ENCODE peak calls at places on chromosomes 11 and 22, in five cellular contexts. P is RWPE1, U is B cell, N is mucosa of descending colon, S is lower lobe of right lung. G is an unnamed sample.

GRCh38 chr22:23251445-23252093 is 71.3 kb downstream of the BCR start:
- DNase-seq in U (no peak), S (no peak), N (peak; percentile 30), P (peak; percentile 38), G (no peak)

GRCh38 chr22:45261407-45262088 is 20.9 kb upstream of the KIAA0930 start:
- DNase-seq in N (peak; percentile 81), S (no peak), U (no peak), P (no peak), G (no peak)

GRCh38 chr22:19515654-19516377 is 8.4 kb downstream of the CLDN5 start:
- DNase-seq in S (no peak), P (no peak), N (no peak), U (no peak), G (no peak)

GRCh38 chr22:36886016-36886415 is 25.2 kb downstream of the NCF4 start:
- DNase-seq in P (no peak), U (no peak), N (no peak), S (no peak), G (no peak)

GRCh38 chr22:27895600-27895999 is 23.5 kb downstream of the PITPNB start:
- DNase-seq in P (no peak), U (no peak), S (no peak), N (no peak), G (no peak)

GRCh38 chr11:47464479-47464878 is 15.5 kb upstream of the RAPSN start:
- DNase-seq in S (no peak), P (no peak), U (no peak), N (no peak), G (peak; percentile 46)

GRCh38 chr11:120908521-120909181 is 115.3 kb upstream of the TBCEL start:
- DNase-seq in U (no peak), N (no peak), P (no peak), S (no peak), G (peak; percentile 17)

GRCh38 chr22:41620646-41621098 is at the start of gene DESI1:
- DNase-seq in S (no peak), P (no peak), N (no peak), U (no peak), G (no peak)

GRCh38 chr11:67118059-67118766 is 850 bp upstream of the KDM2A start:
- DNase-seq in S (peak; percentile 69), P (peak; percentile 25), N (peak; percentile 57), U (peak; percentile 62), G (peak; percentile 35)

GRCh38 chr22:19723990-19724827 is 870 bp downstream of the GP1BB start:
- DNase-seq in U (no peak), S (no peak), N (no peak), P (no peak), G (peak; percentile 42)

GRCh38 chr22:50528682-50529415 is 963 bp downstream of the TYMP start:
- DNase-seq in P (no peak), N (peak; percentile 57), S (peak; percentile 64), U (peak; percentile 48), G (no peak)

GRCh38 chr11:95247883-95248282 is 16.9 kb upstream of the SESN3 start:
- DNase-seq in U (no peak), P (no peak), N (no peak), S (no peak), G (no peak)

GRCh38 chr11:2521681-2522630 is 77.1 kb downstream of the KCNQ1 start:
- DNase-seq in P (no peak), U (no peak), S (peak; percentile 46), N (peak; percentile 1), G (no peak)

GRCh38 chr11:117316197-117316961 is at the start of gene BACE1:
- DNase-seq in P (peak; percentile 82), U (no peak), S (peak; percentile 82), N (peak; percentile 75), G (peak; percentile 82)

GRCh38 chr11:72326151-72326842 is 82.3 kb upstream of the PHOX2A start:
- DNase-seq in P (no peak), S (no peak), N (no peak), U (no peak), G (peak; percentile 71)

GRCh38 chr11:952406-953385 is 27.0 kb downstream of the AP2A2 start:
- DNase-seq in S (no peak), P (no peak), N (peak; percentile 79), U (no peak), G (peak; percentile 67)

GRCh38 chr11:2135648-2136201 is 3.5 kb downstream of the IGF2 start:
- DNase-seq in U (no peak), S (peak; percentile 34), N (no peak), P (no peak), G (no peak)

GRCh38 chr11:110984147-110984546 is 261.4 kb upstream of the POU2AF2 start:
- DNase-seq in S (no peak), N (no peak), U (no peak), P (peak; percentile 41), G (peak; percentile 92)

GRCh38 chr11:58625086-58625485 is 2.6 kb downstream of the CNTF start:
- DNase-seq in P (no peak), U (no peak), N (no peak), S (no peak), G (no peak)

GRCh38 chr11:19311306-19312030 is 70.7 kb upstream of the E2F8 start:
- DNase-seq in U (peak; percentile 32), P (peak; percentile 49), S (no peak), N (peak; percentile 88), G (peak; percentile 71)

GRCh38 chr11:12569499-12570040 is 104.7 kb upstream of the TEAD1 start:
- DNase-seq in U (no peak), N (no peak), P (no peak), S (no peak), G (peak; percentile 11)

GRCh38 chr22:33519974-33520903 is 400.0 kb downstream of the LARGE1 start:
- DNase-seq in N (no peak), U (peak; percentile 28), P (no peak), S (no peak), G (no peak)

GRCh38 chr11:47881145-47881544 is 33.0 kb upstream of the NUP160 start:
- DNase-seq in S (peak; percentile 57), P (no peak), U (no peak), N (no peak), G (no peak)

GRCh38 chr11:122863704-122864326 is 18.7 kb upstream of the JHY start:
- DNase-seq in U (peak; percentile 56), P (peak; percentile 63), S (no peak), N (peak; percentile 64), G (peak; percentile 74)

GRCh38 chr22:23888615-23889401 is 5.4 kb upstream of the MIF start:
- DNase-seq in P (no peak), U (no peak), N (no peak), S (no peak), G (peak; percentile 49)

GRCh38 chr22:25172153-25172552 is 27.5 kb upstream of the CRYBB3 start:
- DNase-seq in S (no peak), N (peak; percentile 66), P (no peak), U (no peak), G (peak; percentile 8)

GRCh38 chr11:64817476-64817875 is 7.1 kb upstream of the MEN1 start:
- DNase-seq in U (no peak), S (no peak), P (no peak), N (no peak), G (no peak)

GRCh38 chr11:10941429-10941828 is 83.6 kb upstream of the ZBED5 start:
- DNase-seq in U (no peak), S (no peak), N (no peak), P (no peak), G (no peak)

DNA sequence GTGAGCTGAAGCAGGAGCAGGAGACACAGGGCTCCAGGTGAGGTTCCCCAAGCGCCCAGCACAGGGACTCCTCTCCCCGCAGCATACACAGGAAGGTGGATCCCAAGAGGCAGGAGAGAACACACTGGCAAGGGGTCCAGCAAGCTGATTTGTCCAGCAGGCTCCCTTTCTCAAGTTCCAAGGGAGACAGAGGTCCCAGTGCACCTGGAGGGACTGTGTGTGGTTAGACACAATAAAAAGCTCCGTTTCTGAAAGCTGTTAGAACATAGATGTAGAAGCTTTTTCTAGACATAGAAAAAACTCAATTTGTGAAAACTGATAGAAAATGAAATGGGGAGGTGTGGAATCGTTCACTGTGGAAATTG is 1.8 kb downstream of the CALCB start:
- DNase-seq in P (no peak), N (no peak), S (no peak), U (no peak), G (no peak)
- TF ChIP-seq CTCF in P (no peak), N (no peak), S (no peak), U (no peak), G (no peak)

GRCh38 chr22:39962071-39962470 is 1.9 kb downstream of the TMA7B start:
- DNase-seq in U (no peak), S (no peak), N (no peak), P (no peak), G (no peak)

GRCh38 chr22:39958009-39958711 is 2.0 kb upstream of the TMA7B start:
- DNase-seq in U (no peak), P (no peak), S (no peak), N (no peak), G (no peak)

GRCh38 chr22:39960791-39961746 is 872 bp downstream of the TMA7B start:
- DNase-seq in P (no peak), N (no peak), U (no peak), S (no peak), G (peak; percentile 99)

GRCh38 chr22:39958916-39959639 is 1.1 kb upstream of the TMA7B start:
- DNase-seq in N (no peak), U (no peak), P (no peak), S (no peak), G (no peak)

DNA sequence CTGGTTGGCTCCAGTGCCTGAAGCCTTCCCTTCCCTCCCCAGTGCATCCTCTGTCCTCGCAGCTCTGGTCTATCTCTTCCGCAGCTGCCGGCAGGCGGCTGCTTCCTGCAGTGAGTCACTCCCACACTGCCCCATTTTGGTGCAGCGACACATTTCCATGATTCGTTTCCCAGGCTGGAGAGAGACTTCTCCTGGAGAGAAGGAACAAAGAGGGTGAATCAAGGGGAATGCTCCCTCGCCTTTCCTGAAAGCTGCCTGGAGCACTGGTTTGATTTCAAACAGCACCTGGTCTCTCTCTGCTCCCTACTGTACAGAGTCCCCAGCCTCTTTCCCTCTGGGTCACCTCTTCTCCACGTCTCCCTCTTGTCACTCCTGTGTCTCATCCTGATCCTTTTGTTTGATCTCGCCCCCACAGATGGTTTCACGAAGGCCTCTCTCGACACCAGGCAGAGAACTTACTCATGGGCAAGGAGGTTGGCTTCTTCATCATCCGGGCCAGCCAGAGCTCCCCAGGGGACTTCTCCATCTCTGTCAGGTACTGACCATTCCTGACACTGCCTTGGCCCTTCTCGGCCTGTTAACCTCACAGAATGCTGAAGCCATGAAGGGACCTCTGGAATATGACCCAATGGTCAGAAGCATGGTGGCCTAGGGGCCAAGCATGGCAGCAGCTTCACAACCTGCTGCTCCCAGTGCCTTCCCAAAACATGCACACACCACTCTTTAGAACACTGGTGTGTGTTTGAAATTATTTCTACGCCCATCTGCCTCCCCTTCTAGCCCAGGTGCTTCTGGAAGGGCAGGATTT is at the start of gene TMA7B:
- DNase-seq in P (peak; percentile 20), S (no peak), N (peak; percentile 13), U (no peak), G (peak; percentile 62)
- TF ChIP-seq CTCF in P (no peak), S (peak; percentile 22), N (no peak), U (no peak), G (peak; percentile 64)

DNA sequence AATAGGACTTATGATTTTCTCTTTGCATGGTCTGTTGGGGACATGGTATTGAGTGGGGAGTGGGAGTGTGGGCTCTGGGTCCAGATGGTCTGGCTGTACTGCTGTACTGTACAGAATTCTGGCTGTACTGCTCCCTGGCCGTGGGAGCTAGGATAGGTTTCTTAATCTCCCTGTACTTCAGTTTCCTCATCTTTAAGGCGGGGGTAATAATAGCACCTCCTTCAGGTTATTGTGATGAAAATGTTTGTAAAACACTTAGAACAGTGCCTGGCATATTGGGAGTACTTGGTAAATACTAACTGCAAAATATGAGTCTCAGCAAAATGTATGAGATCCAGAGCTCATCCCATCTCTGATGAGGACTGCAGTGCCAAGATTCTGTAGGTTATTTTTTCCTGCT is 198.6 kb downstream of the KIF18A start:
- DNase-seq in S (no peak), N (no peak), U (no peak), P (no peak), G (no peak)
- TF ChIP-seq CTCF in S (no peak), N (no peak), U (no peak), P (no peak), G (peak; percentile 8)

GRCh38 chr11:112584674-112585073 is 324.0 kb upstream of the PLET1 start:
- DNase-seq in S (no peak), N (no peak), P (peak; percentile 15), U (no peak), G (peak; percentile 28)
- TF ChIP-seq CTCF in S (no peak), N (no peak), P (no peak), U (no peak), G (peak; percentile 52)

G was measured in choroid plexus epithelial cell.